ENCODE peak calls at places on chromosome 1, in five cellular contexts. One of them, this sample, is unnamed. For H3K4me1, the result is how much of the 10 kb centered on the place peaks cover.

GRCh38 chr1:169692766-169693460 is 18.5 kb downstream of the SELL start:
- DNase-seq in cardiac muscle cell: no peak
- DNase-seq in hepatocyte: no peak
- DNase-seq in GM23338: no peak
- DNase-seq in mesenchymal stem cell: no peak
- DNase-seq in this sample: no peak

GRCh38 chr1:86207323-86207722 is 50.8 kb upstream of the COL24A1 start:
- DNase-seq in cardiac muscle cell: no peak
- DNase-seq in hepatocyte: peak
- DNase-seq in GM23338: no peak
- DNase-seq in mesenchymal stem cell: peak
- DNase-seq in this sample: peak

GRCh38 chr1:39825432-39825941 is 36.8 kb upstream of the BMP8B start:
- DNase-seq in cardiac muscle cell: no peak
- DNase-seq in hepatocyte: peak
- DNase-seq in GM23338: no peak
- DNase-seq in mesenchymal stem cell: no peak
- DNase-seq in this sample: no peak

GRCh38 chr1:26786437-26787380 is 1.0 kb upstream of the PIGV start:
- DNase-seq in cardiac muscle cell: peak
- DNase-seq in hepatocyte: peak
- DNase-seq in GM23338: peak
- DNase-seq in mesenchymal stem cell: peak
- DNase-seq in this sample: peak

GRCh38 chr1:59736744-59737143 is 78.0 kb upstream of the HOOK1 start:
- DNase-seq in cardiac muscle cell: no peak
- DNase-seq in hepatocyte: no peak
- DNase-seq in GM23338: no peak
- DNase-seq in mesenchymal stem cell: no peak
- DNase-seq in this sample: no peak

GRCh38 chr1:223444411-223444810 is 51.2 kb downstream of the CCDC185 start:
- DNase-seq in cardiac muscle cell: no peak
- DNase-seq in hepatocyte: no peak
- DNase-seq in GM23338: no peak
- DNase-seq in mesenchymal stem cell: no peak
- DNase-seq in this sample: no peak

GRCh38 chr1:25927541-25928265 is 21.5 kb upstream of the STMN1 start:
- DNase-seq in cardiac muscle cell: no peak
- DNase-seq in hepatocyte: no peak
- DNase-seq in GM23338: peak
- DNase-seq in mesenchymal stem cell: peak
- DNase-seq in this sample: no peak

GRCh38 chr1:18090636-18091035 is 17.0 kb upstream of the IGSF21 start:
- DNase-seq in cardiac muscle cell: peak
- DNase-seq in hepatocyte: no peak
- DNase-seq in GM23338: peak
- DNase-seq in mesenchymal stem cell: no peak
- DNase-seq in this sample: no peak

GRCh38 chr1:48371598-48371997 is 100.4 kb downstream of the SPATA6 start:
- DNase-seq in cardiac muscle cell: no peak
- DNase-seq in hepatocyte: no peak
- DNase-seq in GM23338: peak
- DNase-seq in mesenchymal stem cell: no peak
- DNase-seq in this sample: no peak

GRCh38 chr1:27302612-27303011 is 19.4 kb upstream of the TMEM222 start:
- DNase-seq in cardiac muscle cell: no peak
- DNase-seq in hepatocyte: no peak
- DNase-seq in GM23338: no peak
- DNase-seq in mesenchymal stem cell: no peak
- DNase-seq in this sample: no peak

GRCh38 chr1:217272385-217272784 is 358.5 kb downstream of the GPATCH2 start:
- DNase-seq in cardiac muscle cell: no peak
- DNase-seq in hepatocyte: no peak
- DNase-seq in GM23338: no peak
- DNase-seq in mesenchymal stem cell: peak
- DNase-seq in this sample: no peak

GRCh38 chr1:33310702-33311101 is 10.2 kb downstream of the A3GALT2 start:
- DNase-seq in cardiac muscle cell: no peak
- DNase-seq in hepatocyte: no peak
- DNase-seq in GM23338: no peak
- DNase-seq in mesenchymal stem cell: no peak
- DNase-seq in this sample: no peak

GRCh38 chr1:119646521-119647227 is 1.4 kb downstream of the ZNF697 start:
- DNase-seq in cardiac muscle cell: no peak
- DNase-seq in hepatocyte: peak
- DNase-seq in GM23338: no peak
- DNase-seq in mesenchymal stem cell: peak
- DNase-seq in this sample: no peak

GRCh38 chr1:200872446-200873115 is at the start of gene GPR25:
- DNase-seq in cardiac muscle cell: no peak
- DNase-seq in hepatocyte: no peak
- DNase-seq in GM23338: no peak
- DNase-seq in mesenchymal stem cell: no peak
- DNase-seq in this sample: no peak

GRCh38 chr1:115160728-115161127 is 71.4 kb upstream of the TSPAN2 start:
- DNase-seq in cardiac muscle cell: no peak
- DNase-seq in hepatocyte: no peak
- DNase-seq in GM23338: no peak
- DNase-seq in mesenchymal stem cell: no peak
- DNase-seq in this sample: no peak

GRCh38 chr1:180639871-180640270 is 8.0 kb downstream of the XPR1 start:
- DNase-seq in cardiac muscle cell: no peak
- DNase-seq in hepatocyte: no peak
- DNase-seq in GM23338: no peak
- DNase-seq in mesenchymal stem cell: no peak
- DNase-seq in this sample: no peak

GRCh38 chr1:111873460-111873859 is 116.0 kb downstream of the KCND3 start:
- DNase-seq in cardiac muscle cell: no peak
- DNase-seq in hepatocyte: no peak
- DNase-seq in GM23338: no peak
- DNase-seq in mesenchymal stem cell: no peak
- DNase-seq in this sample: no peak

GRCh38 chr1:220767312-220768126 is 19.2 kb upstream of the MTARC1 start:
- DNase-seq in cardiac muscle cell: peak
- DNase-seq in hepatocyte: peak
- DNase-seq in GM23338: no peak
- DNase-seq in mesenchymal stem cell: peak
- DNase-seq in this sample: no peak

GRCh38 chr1:161721738-161722343 is 497 bp downstream of the FCRLB start:
- DNase-seq in cardiac muscle cell: no peak
- DNase-seq in hepatocyte: no peak
- DNase-seq in GM23338: no peak
- DNase-seq in mesenchymal stem cell: peak
- DNase-seq in this sample: no peak

GRCh38 chr1:162404550-162405160 is 7.3 kb downstream of the SH2D1B start:
- DNase-seq in cardiac muscle cell: no peak
- DNase-seq in hepatocyte: no peak
- DNase-seq in GM23338: no peak
- DNase-seq in mesenchymal stem cell: no peak
- DNase-seq in this sample: peak

GRCh38 chr1:226967665-226968064 is 27.6 kb downstream of the COQ8A start:
- DNase-seq in cardiac muscle cell: no peak
- DNase-seq in hepatocyte: no peak
- DNase-seq in GM23338: no peak
- DNase-seq in mesenchymal stem cell: no peak
- DNase-seq in this sample: no peak

GRCh38 chr1:219784660-219785391 is 143.5 kb downstream of the SLC30A10 start:
- DNase-seq in cardiac muscle cell: no peak
- DNase-seq in hepatocyte: no peak
- DNase-seq in GM23338: no peak
- DNase-seq in mesenchymal stem cell: peak
- DNase-seq in this sample: no peak

GRCh38 chr1:30275926-30276736 is 447.3 kb downstream of the MATN1 start:
- DNase-seq in cardiac muscle cell: no peak
- DNase-seq in hepatocyte: no peak
- DNase-seq in GM23338: no peak
- DNase-seq in mesenchymal stem cell: no peak
- DNase-seq in this sample: no peak

GRCh38 chr1:44485229-44485932 is 80.3 kb downstream of the RNF220 start:
- DNase-seq in cardiac muscle cell: no peak
- DNase-seq in hepatocyte: peak
- DNase-seq in GM23338: peak
- DNase-seq in mesenchymal stem cell: peak
- DNase-seq in this sample: peak

GRCh38 chr1:231626535-231626950 is at the start of gene DISC1:
- DNase-seq in cardiac muscle cell: peak
- DNase-seq in hepatocyte: peak
- DNase-seq in GM23338: peak
- DNase-seq in mesenchymal stem cell: peak
- DNase-seq in this sample: peak
- H3K27ac ChIP-seq in cardiac muscle cell: no peak
- H3K27ac ChIP-seq in hepatocyte: peak
- H3K27ac ChIP-seq in GM23338: no peak
- H3K27ac ChIP-seq in mesenchymal stem cell: peak
- H3K27ac ChIP-seq in this sample: peak

GRCh38 chr1:155009221-155009711 is 6.7 kb downstream of the ZBTB7B start:
- DNase-seq in cardiac muscle cell: no peak
- DNase-seq in hepatocyte: no peak
- DNase-seq in GM23338: no peak
- DNase-seq in mesenchymal stem cell: no peak
- DNase-seq in this sample: no peak

GRCh38 chr1:155006601-155007101 is 4.0 kb downstream of the ZBTB7B start:
- DNase-seq in cardiac muscle cell: no peak
- DNase-seq in hepatocyte: no peak
- DNase-seq in GM23338: peak
- DNase-seq in mesenchymal stem cell: no peak
- DNase-seq in this sample: peak

GRCh38 chr1:155008015-155008941 is 5.7 kb downstream of the ZBTB7B start:
- DNase-seq in cardiac muscle cell: no peak
- DNase-seq in hepatocyte: no peak
- DNase-seq in GM23338: peak
- DNase-seq in mesenchymal stem cell: no peak
- DNase-seq in this sample: no peak

GRCh38 chr1:155005076-155005971 is 2.7 kb downstream of the ZBTB7B start:
- DNase-seq in cardiac muscle cell: no peak
- DNase-seq in hepatocyte: no peak
- DNase-seq in GM23338: no peak
- DNase-seq in mesenchymal stem cell: no peak
- DNase-seq in this sample: no peak

DNA sequence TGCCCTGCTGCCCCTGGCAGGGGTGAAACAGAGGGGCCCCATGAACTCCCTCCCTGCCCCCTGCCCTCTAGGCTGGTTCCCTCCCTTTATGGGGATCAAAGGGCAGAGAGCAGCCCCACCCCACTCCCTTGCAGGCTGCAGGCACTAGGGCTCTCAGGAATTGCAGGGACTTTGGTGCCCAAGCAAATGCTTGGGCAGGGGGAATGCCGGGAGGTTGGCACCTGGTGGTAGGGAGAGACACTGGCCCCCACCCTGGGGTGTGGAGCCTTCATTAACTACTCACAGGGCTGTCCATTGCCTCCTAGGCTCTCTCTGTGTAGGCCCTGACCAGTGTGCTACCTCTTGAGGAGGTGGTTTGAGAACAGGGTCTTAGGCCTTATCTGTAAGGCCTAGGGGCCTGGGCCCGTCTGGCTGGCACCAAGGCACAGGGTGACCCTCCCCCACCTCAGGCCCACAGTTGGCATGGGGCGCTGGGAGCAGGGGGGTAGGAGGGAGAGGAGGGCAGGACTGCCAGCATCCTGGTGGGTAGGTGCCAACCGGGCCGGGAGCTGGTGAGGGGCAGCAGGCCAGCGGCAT is 4.7 kb downstream of the ZBTB7B start:
- DNase-seq in cardiac muscle cell: no peak
- DNase-seq in hepatocyte: no peak
- DNase-seq in GM23338: no peak
- DNase-seq in mesenchymal stem cell: no peak
- DNase-seq in this sample: no peak
- H3K4me1 ChIP-seq in cardiac muscle cell: under half
- H3K4me1 ChIP-seq in hepatocyte: under half
- H3K4me1 ChIP-seq in GM23338: under half
- H3K4me1 ChIP-seq in mesenchymal stem cell: under half
- H3K4me1 ChIP-seq in this sample: under half

GRCh38 chr1:94045465-94046056 is 75.4 kb downstream of the ABCA4 start:
- DNase-seq in cardiac muscle cell: peak
- DNase-seq in hepatocyte: peak
- DNase-seq in GM23338: peak
- DNase-seq in mesenchymal stem cell: peak
- DNase-seq in this sample: peak
- H3K27ac ChIP-seq in cardiac muscle cell: no peak
- H3K27ac ChIP-seq in hepatocyte: peak
- H3K27ac ChIP-seq in GM23338: no peak
- H3K27ac ChIP-seq in mesenchymal stem cell: peak
- H3K27ac ChIP-seq in this sample: no peak

GRCh38 chr1:231240531-231240882 is 505 bp upstream of the GNPAT start:
- DNase-seq in cardiac muscle cell: no peak
- DNase-seq in hepatocyte: peak
- DNase-seq in GM23338: no peak
- DNase-seq in mesenchymal stem cell: peak
- DNase-seq in this sample: no peak

GRCh38 chr1:231235526-231235925 is 5.5 kb upstream of the GNPAT start:
- DNase-seq in cardiac muscle cell: no peak
- DNase-seq in hepatocyte: no peak
- DNase-seq in GM23338: no peak
- DNase-seq in mesenchymal stem cell: no peak
- DNase-seq in this sample: no peak

GRCh38 chr1:231236938-231237337 is 4.1 kb upstream of the GNPAT start:
- DNase-seq in cardiac muscle cell: no peak
- DNase-seq in hepatocyte: no peak
- DNase-seq in GM23338: no peak
- DNase-seq in mesenchymal stem cell: no peak
- DNase-seq in this sample: no peak

GRCh38 chr1:231236131-231236571 is 4.9 kb upstream of the GNPAT start:
- DNase-seq in cardiac muscle cell: no peak
- DNase-seq in hepatocyte: no peak
- DNase-seq in GM23338: no peak
- DNase-seq in mesenchymal stem cell: no peak
- DNase-seq in this sample: no peak

DNA sequence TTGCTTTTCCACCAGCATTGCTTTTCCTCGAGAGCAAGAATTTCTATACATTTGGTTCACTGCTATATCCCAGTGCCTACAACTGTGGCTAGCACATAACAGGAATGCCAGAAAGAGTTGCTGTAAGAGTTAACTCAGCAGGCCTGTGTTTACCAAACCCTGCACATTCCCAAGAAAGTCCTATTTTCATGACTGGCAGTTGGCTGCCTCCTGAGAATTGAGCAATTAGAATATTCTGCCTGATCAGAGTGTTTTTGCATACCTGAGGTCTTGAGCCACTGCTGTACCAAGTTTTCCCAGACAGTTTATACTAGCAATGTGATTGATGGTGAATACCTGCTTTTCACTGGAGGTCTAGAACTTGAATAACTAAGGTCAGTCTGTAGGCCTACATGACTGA is 2.7 kb upstream of the GNPAT start:
- DNase-seq in cardiac muscle cell: no peak
- DNase-seq in hepatocyte: no peak
- DNase-seq in GM23338: no peak
- DNase-seq in mesenchymal stem cell: no peak
- DNase-seq in this sample: no peak
- H3K4me1 ChIP-seq in cardiac muscle cell: under half
- H3K4me1 ChIP-seq in hepatocyte: under half
- H3K4me1 ChIP-seq in GM23338: under half
- H3K4me1 ChIP-seq in mesenchymal stem cell: under half
- H3K4me1 ChIP-seq in this sample: under half

GRCh38 chr1:23384312-23385058 is 14.8 kb upstream of the ZNF436 start:
- DNase-seq in cardiac muscle cell: no peak
- DNase-seq in hepatocyte: peak
- DNase-seq in GM23338: no peak
- DNase-seq in mesenchymal stem cell: peak
- DNase-seq in this sample: no peak
- H3K27ac ChIP-seq in cardiac muscle cell: no peak
- H3K27ac ChIP-seq in hepatocyte: no peak
- H3K27ac ChIP-seq in GM23338: no peak
- H3K27ac ChIP-seq in mesenchymal stem cell: peak
- H3K27ac ChIP-seq in this sample: no peak